ENCODE peak calls at places on chromosomes 1 and 21, in four cellular contexts. Q is hepatocyte, C is right cardiac atrium, V is upper lobe of right lung. T is an unnamed sample.

GRCh38 chr1:152752225-152752624 is 5.6 kb upstream of the KPRP start:
- DNase-seq in Q (no peak), C (no peak), V (no peak), T (no peak)

GRCh38 chr1:25020173-25020840 is 90.2 kb upstream of the RUNX3 start:
- DNase-seq in Q (no peak), C (no peak), V (no peak), T (no peak)

GRCh38 chr1:63991685-63992084 is 211.7 kb upstream of the UBE2U start:
- DNase-seq in Q (no peak), C (no peak), V (no peak), T (no peak)

GRCh38 chr1:50846224-50846839 is 113.7 kb downstream of the FAF1 start:
- DNase-seq in Q (no peak), C (no peak), V (peak), T (no peak)

GRCh38 chr1:85440584-85440983 is 24.4 kb downstream of the DDAH1 start:
- DNase-seq in Q (no peak), C (no peak), V (no peak), T (no peak)

GRCh38 chr1:179867493-179868330 is 9.9 kb downstream of the TOR1AIP2 start:
- DNase-seq in Q (peak), C (peak), V (no peak), T (peak)

GRCh38 chr1:10155087-10155712 is 55.2 kb upstream of the KIF1B start:
- DNase-seq in Q (no peak), C (no peak), V (no peak), T (no peak)

GRCh38 chr1:1033009-1033587 is 13.2 kb downstream of the AGRN start:
- DNase-seq in Q (peak), C (peak), V (peak), T (peak)

GRCh38 chr21:16773206-16773605 is 739.6 kb upstream of the CXADR start:
- DNase-seq in Q (no peak), C (no peak), V (no peak), T (no peak)

GRCh38 chr1:235434001-235434400 is 66.8 kb downstream of the TBCE start:
- DNase-seq in Q (no peak), C (no peak), V (no peak), T (no peak)

GRCh38 chr1:147177611-147178370 is 5.5 kb upstream of the PRKAB2 start:
- DNase-seq in Q (no peak), C (peak), V (no peak), T (no peak)

GRCh38 chr1:247056071-247056470 is 22.5 kb downstream of the ZNF670 start:
- DNase-seq in Q (no peak), C (no peak), V (no peak), T (no peak)

GRCh38 chr1:1343811-1344421 is 5.3 kb downstream of the DVL1 start:
- DNase-seq in Q (no peak), C (no peak), V (no peak), T (no peak)

GRCh38 chr21:17805966-17806365 is 13.2 kb downstream of the C21orf91 start:
- DNase-seq in Q (no peak), C (no peak), V (no peak), T (no peak)

GRCh38 chr1:171422489-171422888 is 62.8 kb upstream of the PRRC2C start:
- DNase-seq in Q (no peak), C (no peak), V (no peak), T (no peak)

GRCh38 chr1:119731060-119731459 is 19.3 kb downstream of the PHGDH start:
- DNase-seq in Q (no peak), C (no peak), V (no peak), T (no peak)

GRCh38 chr1:8047112-8047511 is 21.0 kb upstream of the ERRFI1 start:
- DNase-seq in Q (no peak), C (no peak), V (no peak), T (no peak)

GRCh38 chr1:36351222-36351977 is 28.0 kb upstream of the EVA1B start:
- DNase-seq in Q (peak), C (peak), V (no peak), T (no peak)

GRCh38 chr1:25140073-25140797 is 92.1 kb downstream of the SYF2 start:
- DNase-seq in Q (peak), C (no peak), V (no peak), T (no peak)

GRCh38 chr1:221515496-221515895 is 226.4 kb downstream of the DUSP10 start:
- DNase-seq in Q (no peak), C (no peak), V (no peak), T (no peak)

GRCh38 chr1:181257117-181257516 is 168.6 kb downstream of the IER5 start:
- DNase-seq in Q (no peak), C (no peak), V (no peak), T (no peak)

GRCh38 chr1:16413191-16413590 is 24.0 kb downstream of the SPATA21 start:
- DNase-seq in Q (no peak), C (no peak), V (no peak), T (no peak)

GRCh38 chr1:201471772-201472171 is 2.8 kb upstream of the PHLDA3 start:
- DNase-seq in Q (no peak), C (peak), V (no peak), T (no peak)

GRCh38 chr1:200483491-200484143 is 73.8 kb upstream of the ZNF281 start:
- DNase-seq in Q (peak), C (no peak), V (no peak), T (no peak)

GRCh38 chr1:18611311-18611710 is 19.3 kb upstream of the PAX7 start:
- DNase-seq in Q (no peak), C (no peak), V (no peak), T (no peak)

GRCh38 chr1:22317231-22317919 is 134.3 kb upstream of the ZBTB40 start:
- DNase-seq in Q (peak), C (no peak), V (no peak), T (no peak)

GRCh38 chr1:177744906-177745305 is 225.0 kb downstream of the SEC16B start:
- DNase-seq in Q (no peak), C (no peak), V (no peak), T (no peak)

GRCh38 chr1:220874201-220874655 is 5.0 kb upstream of the HLX start:
- DNase-seq in Q (peak), C (peak), V (no peak), T (peak)

GRCh38 chr1:203271018-203271743 is 34.1 kb upstream of the BTG2 start:
- DNase-seq in Q (peak), C (peak), V (peak), T (no peak)

GRCh38 chr1:235313931-235314678 is 13.9 kb downstream of the ARID4B start:
- DNase-seq in Q (no peak), C (no peak), V (no peak), T (no peak)

GRCh38 chr1:162908780-162909179 is 47.8 kb upstream of the CCDC190 start:
- DNase-seq in Q (no peak), C (no peak), V (no peak), T (no peak)

GRCh38 chr1:205520709-205521108 is 16.2 kb downstream of the CDK18 start:
- DNase-seq in Q (no peak), C (peak), V (no peak), T (no peak)

GRCh38 chr1:3261007-3261968 is 192.3 kb downstream of the PRDM16 start:
- DNase-seq in Q (peak), C (peak), V (no peak), T (no peak)

GRCh38 chr1:204110894-204111633 is 38.1 kb downstream of the SOX13 start:
- DNase-seq in Q (no peak), C (no peak), V (no peak), T (no peak)

GRCh38 chr1:27600500-27601175 is 3.3 kb downstream of the AHDC1 start:
- DNase-seq in Q (peak), C (peak), V (no peak), T (no peak)

GRCh38 chr1:241639040-241639652 is 1.0 kb downstream of the CHML start:
- DNase-seq in Q (no peak), C (no peak), V (no peak), T (no peak)
- H3K27ac ChIP-seq in Q (peak), C (no peak), V (peak), T (no peak)

GRCh38 chr1:106748581-106748980 is 307.9 kb upstream of the PRMT6 start:
- DNase-seq in Q (no peak), C (no peak), V (no peak), T (no peak)

GRCh38 chr1:106749906-106750305 is 306.6 kb upstream of the PRMT6 start:
- DNase-seq in Q (no peak), C (no peak), V (no peak), T (no peak)

GRCh38 chr1:106749491-106749890 is 307.0 kb upstream of the PRMT6 start:
- DNase-seq in Q (no peak), C (no peak), V (no peak), T (no peak)

GRCh38 chr1:106747791-106748190 is 308.7 kb upstream of the PRMT6 start:
- DNase-seq in Q (no peak), C (no peak), V (peak), T (no peak)

GRCh38 chr1:106746448-106747085 is 309.9 kb upstream of the PRMT6 start:
- DNase-seq in Q (no peak), C (no peak), V (no peak), T (no peak)
- H3K27ac ChIP-seq in Q (no peak), C (no peak), V (no peak), T (no peak)

GRCh38 chr1:40612345-40612831 is 53.1 kb downstream of the RIMS3 start:
- DNase-seq in Q (peak), C (no peak), V (no peak), T (peak)

GRCh38 chr1:40606160-40606559 is 59.3 kb downstream of the RIMS3 start:
- DNase-seq in Q (no peak), C (no peak), V (no peak), T (no peak)

GRCh38 chr1:40606978-40607377 is 58.5 kb downstream of the RIMS3 start:
- DNase-seq in Q (no peak), C (no peak), V (no peak), T (no peak)

GRCh38 chr1:40610156-40610555 is 55.3 kb downstream of the RIMS3 start:
- DNase-seq in Q (no peak), C (no peak), V (no peak), T (no peak)

GRCh38 chr1:40607921-40608320 is 57.6 kb downstream of the RIMS3 start:
- DNase-seq in Q (no peak), C (no peak), V (no peak), T (no peak)
- H3K27ac ChIP-seq in Q (no peak), C (no peak), V (no peak), T (no peak)

GRCh38 chr1:165697491-165697880 is 876 bp downstream of the ALDH9A1 start:
- DNase-seq in Q (no peak), C (no peak), V (no peak), T (no peak)
- H3K27ac ChIP-seq in Q (peak), C (peak), V (peak), T (peak)

DNA sequence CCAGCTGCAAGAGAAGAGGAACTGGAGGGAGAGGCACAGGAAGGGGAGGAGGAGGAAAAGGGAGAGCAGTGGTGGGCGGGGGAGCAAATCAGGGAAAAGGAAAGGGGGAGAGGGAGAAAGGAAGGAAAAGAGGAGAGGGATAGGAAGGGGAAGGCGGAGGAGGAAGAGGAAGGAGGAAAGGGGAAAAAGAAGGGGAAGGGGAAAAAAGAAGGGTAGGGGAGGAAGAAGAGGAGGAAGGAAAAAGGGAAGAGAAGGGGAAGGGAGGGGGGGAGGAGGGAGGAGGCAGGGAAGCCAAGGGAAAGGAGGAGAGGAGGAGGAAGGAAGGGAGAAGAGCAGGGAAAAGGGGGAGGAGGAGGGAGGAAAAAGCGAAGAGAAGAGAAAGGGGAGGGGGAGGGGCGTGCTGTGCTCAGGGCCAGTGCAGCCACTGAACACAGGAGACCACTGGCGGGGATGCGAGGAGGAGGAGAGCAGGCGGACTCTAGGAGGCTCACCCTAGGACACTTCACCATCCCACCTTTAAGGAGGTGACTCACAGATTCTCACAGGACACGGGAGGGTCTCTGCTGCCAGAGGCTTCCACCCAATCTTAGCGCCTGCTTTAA is 33.1 kb downstream of the PGBD5 start:
- DNase-seq in Q (no peak), C (no peak), V (no peak), T (no peak)
- H3K27ac ChIP-seq in Q (no peak), C (no peak), V (no peak), T (peak)

GRCh38 chr1:206734499-206735142 is 36.0 kb upstream of the IL19 start:
- DNase-seq in Q (peak), C (peak), V (no peak), T (no peak)
- H3K27ac ChIP-seq in Q (no peak), C (peak), V (no peak), T (no peak)